ENCODE peak calls at places on chromosome 11, in five cellular contexts. E is stimulated activated CD4-positive, alpha-beta T cell treated with anti-CD3 and anti-CD28 coated beads, Interleukin-1b, Interleukin-23, amount 100 ng/mL, for 1 hour; R is DMS 273 treated with DMSO at 0.1 percent for 48 hours; M is mucosa of descending colon; H is activated CD4-positive, alpha-beta T cell treated with anti-CD3 and anti-CD28 coated beads, Interleukin-2, amount 50 U/mL, for 24 hours. D is an unnamed sample.

GRCh38 chr11:86804871-86805415 is 4.6 kb downstream of the PRSS23 start:
- DNase-seq in H (no peak), E (no peak), R (no peak), M (no peak), D (no peak)

GRCh38 chr11:20962581-20962980 is 293.2 kb downstream of the NELL1 start:
- DNase-seq in R (no peak), H (no peak), M (no peak), E (no peak), D (no peak)

GRCh38 chr11:118530683-118531596 is at the start of gene TMEM25:
- DNase-seq in E (peak), M (peak), H (peak), R (no peak), D (peak)

GRCh38 chr11:115670538-115671200 is 166.5 kb upstream of the CADM1 start:
- DNase-seq in R (peak), E (no peak), M (no peak), H (no peak), D (no peak)

GRCh38 chr11:45176996-45177395 is 30.6 kb downstream of the PRDM11 start:
- DNase-seq in M (no peak), E (no peak), H (no peak), R (no peak), D (no peak)

GRCh38 chr11:88357323-88358039 is 19.9 kb upstream of the CTSC start:
- DNase-seq in H (no peak), E (no peak), M (no peak), R (no peak), D (peak)

GRCh38 chr11:17013548-17014320 is 480 bp downstream of the PLEKHA7 start:
- DNase-seq in R (no peak), M (peak), H (no peak), E (no peak), D (no peak)

GRCh38 chr11:73415854-73416615 is 39.8 kb downstream of the RELT start:
- DNase-seq in E (no peak), R (no peak), M (no peak), H (no peak), D (no peak)

GRCh38 chr11:9861860-9862725 is 198.2 kb downstream of the SWAP70 start:
- DNase-seq in M (peak), E (no peak), R (no peak), H (peak), D (peak)

GRCh38 chr11:67045314-67045713 is 11.3 kb upstream of the RHOD start:
- DNase-seq in M (no peak), R (no peak), E (no peak), H (no peak), D (no peak)

GRCh38 chr11:59012942-59013256 is 73.2 kb upstream of the GLYATL1B start:
- DNase-seq in R (no peak), E (no peak), H (no peak), M (no peak), D (no peak)

GRCh38 chr11:64372802-64373597 is 14.0 kb downstream of the RPS6KA4 start:
- DNase-seq in E (no peak), M (peak), H (no peak), R (peak), D (peak)

GRCh38 chr11:47130541-47130940 is 46.1 kb downstream of the ARFGAP2 start:
- DNase-seq in H (no peak), E (no peak), M (no peak), R (no peak), D (peak)

GRCh38 chr11:43984519-43985385 is 42.3 kb downstream of the C11orf96 start:
- DNase-seq in R (no peak), H (no peak), M (no peak), E (no peak), D (no peak)

GRCh38 chr11:11366793-11367192 is 13.7 kb upstream of the CSNK2A3 start:
- DNase-seq in R (no peak), H (no peak), M (no peak), E (no peak), D (no peak)

GRCh38 chr11:89922195-89922660 is at the start of gene TRIM49D1:
- DNase-seq in H (no peak), E (no peak), M (no peak), R (no peak), D (no peak)

GRCh38 chr11:117720061-117720511 is 76.9 kb downstream of the DSCAML1 start:
- DNase-seq in E (no peak), H (no peak), M (no peak), R (no peak), D (no peak)

GRCh38 chr11:133986545-133986944 is 29.8 kb upstream of the IGSF9B start:
- DNase-seq in E (no peak), M (no peak), H (no peak), R (no peak), D (no peak)

GRCh38 chr11:3644817-3645235 is at the start of gene ART1:
- DNase-seq in R (no peak), H (no peak), M (no peak), E (no peak), D (peak)

GRCh38 chr11:132610216-132610615 is 922.1 kb downstream of the OPCML start:
- DNase-seq in H (no peak), M (no peak), R (no peak), E (no peak), D (no peak)

GRCh38 chr11:420054-420910 is 5.5 kb upstream of the SIGIRR start:
- DNase-seq in R (no peak), H (no peak), M (no peak), E (no peak), D (no peak)

GRCh38 chr11:13053255-13053917 is 44.3 kb downstream of the RASSF10 start:
- DNase-seq in E (no peak), M (no peak), R (no peak), H (no peak), D (no peak)

GRCh38 chr11:12673924-12674570 is at the start of gene TEAD1:
- DNase-seq in H (peak), R (peak), M (peak), E (peak), D (peak)

GRCh38 chr11:102810943-102811528 is 13.1 kb upstream of the MMP1 start:
- DNase-seq in H (no peak), E (no peak), M (no peak), R (no peak), D (peak)

GRCh38 chr11:14974021-14974698 is 2.0 kb upstream of the CALCA start:
- DNase-seq in M (peak), H (no peak), R (no peak), E (no peak), D (no peak)

GRCh38 chr11:6523253-6523652 is 26.2 kb downstream of the DNHD1 start:
- DNase-seq in R (no peak), E (no peak), M (no peak), H (no peak), D (peak)

GRCh38 chr11:61732705-61733104 is 19.7 kb upstream of the MYRF start:
- DNase-seq in H (no peak), R (no peak), M (no peak), E (no peak), D (no peak)

GRCh38 chr11:60208146-60208895 is 25.4 kb upstream of the MS4A6A start:
- DNase-seq in H (no peak), E (no peak), R (no peak), M (no peak), D (no peak)

GRCh38 chr11:108958446-108959123 is 293.7 kb downstream of the DDX10 start:
- DNase-seq in R (no peak), E (no peak), M (no peak), H (no peak), D (peak)

GRCh38 chr11:57345555-57346151 is 7.5 kb downstream of the P2RX3 start:
- DNase-seq in R (peak), M (peak), H (peak), E (peak), D (peak)

GRCh38 chr11:123233978-123234340 is 38.9 kb upstream of the CLMP start:
- DNase-seq in M (no peak), R (no peak), E (no peak), H (no peak), D (peak)

GRCh38 chr11:57464343-57465181 is 4.2 kb downstream of the RTN4RL2 start:
- DNase-seq in E (no peak), R (no peak), M (peak), H (no peak), D (no peak)

GRCh38 chr11:56089697-56090096 is 3.4 kb upstream of the OR8I2 start:
- DNase-seq in M (no peak), E (no peak), R (no peak), H (no peak), D (no peak)